ENCODE peak calls at places on chromosomes 16 and 17, in five cellular contexts. N, B, H, Z and K are unnamed samples.

GRCh38 chr17:22272363-22273146 is 580.2 kb downstream of the KCNJ18 start:
- DNase-seq in N (no peak), Z (no peak), H (no peak), B (no peak), K (no peak)

GRCh38 chr17:55053855-55054254 is 85.3 kb downstream of the STXBP4 start:
- DNase-seq in B (no peak), Z (peak; percentile 13), H (peak; percentile 15), N (no peak), K (peak; percentile 3)

GRCh38 chr17:79408251-79408650 is 202.6 kb downstream of the RBFOX3 start:
- DNase-seq in H (no peak), Z (no peak), N (no peak), B (no peak), K (no peak)

GRCh38 chr16:49545243-49545642 is 171.6 kb downstream of the C16orf78 start:
- DNase-seq in N (no peak), B (no peak), H (no peak), Z (no peak), K (no peak)

GRCh38 chr16:30797670-30798309 is 10.8 kb upstream of the ZNF629 start:
- DNase-seq in H (no peak), B (no peak), Z (no peak), N (no peak), K (peak; percentile 50)

GRCh38 chr17:73956595-73957465 is 246.6 kb upstream of the RPL38 start:
- DNase-seq in H (no peak), Z (no peak), N (peak; percentile 95), B (peak; percentile 68), K (peak; percentile 94)

GRCh38 chr17:80169107-80169506 is 723 bp upstream of the CARD14 start:
- DNase-seq in Z (no peak), B (no peak), H (no peak), N (no peak), K (no peak)

GRCh38 chr16:2163211-2163881 is 7.8 kb downstream of the TRAF7 start:
- DNase-seq in H (no peak), B (no peak), Z (no peak), N (no peak), K (no peak)

GRCh38 chr17:31489295-31490018 is 98.0 kb downstream of the RAB11FIP4 start:
- DNase-seq in H (no peak), N (peak; percentile 96), Z (no peak), B (no peak), K (peak; percentile 93)

GRCh38 chr17:16926061-16926511 is 45.8 kb downstream of the TNFRSF13B start:
- DNase-seq in H (no peak), B (no peak), N (no peak), Z (no peak), K (no peak)

GRCh38 chr17:80773243-80773991 is 218.2 kb upstream of the CHMP6 start:
- DNase-seq in B (no peak), Z (peak; percentile 80), N (peak; percentile 52), H (peak; percentile 82), K (peak; percentile 48)

GRCh38 chr17:1420981-1421380 is 21.0 kb upstream of the YWHAE start:
- DNase-seq in Z (no peak), B (no peak), H (no peak), N (no peak), K (no peak)

GRCh38 chr16:66428682-66429251 is 1.7 kb downstream of the BEAN1 start:
- DNase-seq in Z (no peak), H (no peak), N (no peak), B (no peak), K (no peak)

GRCh38 chr17:1627987-1628855 is at the start of gene SLC43A2:
- DNase-seq in N (peak; percentile 94), H (peak; percentile 85), Z (peak; percentile 70), B (peak; percentile 98), K (peak; percentile 93)

GRCh38 chr16:11295672-11296071 is 14.5 kb upstream of the PRM1 start:
- DNase-seq in H (no peak), Z (no peak), N (no peak), B (no peak), K (no peak)

GRCh38 chr16:11036868-11037410 is 92.6 kb downstream of the CLEC16A start:
- DNase-seq in B (no peak), Z (no peak), H (no peak), N (no peak), K (no peak)

GRCh38 chr17:72666519-72666874 is 426.0 kb downstream of the SLC39A11 start:
- DNase-seq in B (no peak), N (no peak), Z (peak; percentile 28), H (no peak), K (no peak)
- H3K9ac ChIP-seq in B (no peak overlapping the region), N (no peak overlapping the region), Z (no peak overlapping the region), H (no peak overlapping the region), K (no peak overlapping the region)

GRCh38 chr17:36535669-36536081 is 888 bp downstream of the PIGW start:
- DNase-seq in H (no peak), B (no peak), Z (no peak), N (no peak), K (no peak)

GRCh38 chr17:36534117-36534880 is at the start of gene MYO19:
- DNase-seq in B (peak; percentile 72), N (peak; percentile 89), Z (peak; percentile 44), H (peak; percentile 73), K (peak; percentile 92)

GRCh38 chr17:36532435-36532975 is 2.2 kb downstream of the MYO19 start:
- DNase-seq in Z (no peak), B (no peak), H (no peak), N (no peak), K (no peak)

GRCh38 chr17:36529121-36529520 is 5.5 kb downstream of the MYO19 start:
- DNase-seq in B (no peak), Z (peak; percentile 75), H (peak; percentile 70), N (no peak), K (no peak)

DNA sequence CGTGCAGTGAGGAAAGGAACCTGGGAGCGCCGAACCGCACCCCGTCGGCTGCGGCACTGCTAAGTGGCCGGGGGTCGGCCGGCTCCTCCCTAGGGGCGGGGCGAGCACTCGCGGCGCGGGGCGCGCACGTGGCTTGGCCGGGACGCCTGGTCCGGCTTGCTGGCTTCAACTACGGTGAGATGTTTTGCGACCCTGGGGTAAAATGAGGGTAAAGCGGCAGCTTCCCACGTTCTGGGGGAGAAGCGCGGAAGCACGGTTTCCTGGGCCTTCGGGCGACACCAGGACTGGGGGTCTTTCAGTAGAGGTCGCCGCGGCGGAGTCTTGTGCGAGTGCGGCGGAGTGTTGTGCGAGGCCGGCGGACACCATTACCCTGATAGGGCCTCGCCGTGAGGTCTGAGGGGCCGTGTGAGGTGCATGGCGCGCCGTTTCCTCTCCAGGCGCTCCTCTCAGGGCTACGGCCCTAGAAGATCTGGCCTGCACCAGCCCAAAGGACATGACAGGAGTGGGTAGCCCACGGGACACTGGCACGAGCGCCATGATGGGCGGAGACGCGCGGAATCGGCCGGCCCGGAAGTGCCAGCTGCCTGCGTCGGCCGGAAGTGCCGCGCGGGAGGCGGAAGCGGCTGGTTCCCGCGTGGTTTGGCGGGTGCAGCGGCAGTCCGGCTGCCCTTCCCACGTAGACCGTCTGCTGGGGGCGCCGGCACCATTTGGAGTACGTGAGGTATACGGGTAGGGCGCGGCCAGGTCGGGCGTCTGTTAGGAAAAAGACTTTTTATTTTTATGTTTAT is at the start of gene PIGW:
- DNase-seq in Z (peak; percentile 85), H (peak; percentile 90), N (peak; percentile 98), B (peak; percentile 88), K (peak; percentile 97)
- H2BK120ac ChIP-seq in Z (peak within 1 kb of the TSS; percentile 38), H (peak within 1 kb of the TSS; percentile 2), N (no peak within 1 kb of the TSS), B (no peak within 1 kb of the TSS), K (no peak within 1 kb of the TSS)

GRCh38 chr16:21593530-21594289 is 5.7 kb upstream of the METTL9 start:
- DNase-seq in N (no peak), Z (no peak), H (no peak), B (no peak), K (no peak)

GRCh38 chr16:21590287-21590686 is 9.1 kb upstream of the METTL9 start:
- DNase-seq in B (no peak), H (no peak), N (no peak), Z (no peak), K (no peak)

GRCh38 chr16:21584817-21585216 is 14.6 kb upstream of the METTL9 start:
- DNase-seq in B (no peak), H (no peak), N (no peak), Z (no peak), K (no peak)

GRCh38 chr16:21589551-21589950 is 9.8 kb upstream of the METTL9 start:
- DNase-seq in B (no peak), H (no peak), Z (no peak), N (no peak), K (no peak)

GRCh38 chr16:21590791-21591190 is 8.6 kb upstream of the METTL9 start:
- DNase-seq in H (peak; percentile 46), N (no peak), Z (no peak), B (no peak), K (no peak)
- H3K9ac ChIP-seq in H (peak overlapping the region; percentile 61), N (no peak overlapping the region), Z (no peak overlapping the region), B (no peak overlapping the region), K (no peak overlapping the region)

DNA sequence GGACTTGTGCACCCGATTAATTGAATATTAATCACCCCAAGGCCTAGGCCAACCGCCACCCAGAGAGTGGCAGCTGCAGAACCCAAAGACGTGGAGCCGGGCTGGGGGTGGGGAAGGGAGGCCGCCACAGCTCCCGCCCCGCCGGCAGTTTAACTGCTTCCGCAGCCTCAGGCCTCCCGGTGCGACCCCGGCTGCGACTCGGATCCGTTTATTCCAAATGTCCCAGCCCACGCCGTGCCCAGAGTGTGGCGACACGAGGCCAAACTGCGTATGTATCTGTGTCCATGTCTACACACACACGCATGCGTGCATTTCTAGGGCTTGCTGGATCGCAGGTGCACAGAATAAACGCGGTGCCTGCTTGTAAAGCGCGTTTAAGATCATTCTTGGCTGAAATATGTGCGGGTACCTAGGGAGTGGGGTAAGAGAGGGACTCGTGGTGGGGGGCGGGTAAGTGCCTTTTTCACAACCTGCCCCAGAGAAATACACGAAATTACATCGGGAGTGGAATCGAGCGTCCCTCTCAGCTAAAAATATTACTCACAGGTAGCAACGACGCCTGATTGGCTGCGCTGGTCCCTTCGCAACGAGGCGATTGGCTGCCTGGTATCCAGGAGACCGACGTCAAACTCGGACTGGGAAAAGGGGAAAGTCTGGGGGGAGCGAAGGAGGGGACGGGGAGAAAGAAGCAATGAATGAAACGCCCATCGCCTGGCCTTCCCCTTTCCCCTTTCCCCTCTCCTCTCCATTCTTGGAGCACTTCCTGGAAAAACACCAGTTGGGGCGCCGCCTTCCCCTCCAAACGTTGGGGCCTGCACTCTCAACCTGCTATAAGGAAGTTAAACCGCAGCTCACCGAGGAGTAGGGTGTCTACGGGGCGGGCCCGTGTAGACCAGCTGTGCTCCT is 1.0 kb upstream of the TOB1 start:
- DNase-seq in N (peak; percentile 99), H (peak; percentile 99), B (peak; percentile 95), Z (peak; percentile 93), K (peak; percentile 98)
- H2BK120ac ChIP-seq in N (no peak overlapping the region), H (peak overlapping the region; percentile 82), B (peak overlapping the region; percentile 99), Z (peak overlapping the region; percentile 72), K (no peak overlapping the region)

GRCh38 chr17:57599271-57600045 is 145.6 kb downstream of the CCDC182 start:
- DNase-seq in H (no peak), Z (no peak), B (no peak), N (no peak), K (no peak)

GRCh38 chr17:57597531-57598453 is 147.3 kb downstream of the CCDC182 start:
- DNase-seq in Z (peak; percentile 82), B (peak; percentile 69), H (peak; percentile 82), N (peak; percentile 83), K (peak; percentile 87)

GRCh38 chr17:57602896-57603295 is 142.2 kb downstream of the CCDC182 start:
- DNase-seq in N (no peak), Z (no peak), B (no peak), H (no peak), K (no peak)

GRCh38 chr17:57601328-57601727 is 143.8 kb downstream of the CCDC182 start:
- DNase-seq in H (peak; percentile 59), N (no peak), B (no peak), Z (no peak), K (peak; percentile 55)

GRCh38 chr17:57600092-57600491 is 145.0 kb downstream of the CCDC182 start:
- DNase-seq in Z (no peak), H (peak; percentile 16), N (no peak), B (no peak), K (no peak)
- H3K9ac ChIP-seq in Z (no peak overlapping the region), H (no peak overlapping the region), N (no peak overlapping the region), B (no peak overlapping the region), K (no peak overlapping the region)